ENCODE peak calls at places on chromosomes 4 and X, in ten cellular contexts. One of them, this sample, is unnamed. For H3K4me1, the result is how much of the 10 kb centered on the place peaks cover.

GRCh38 chr4:24965627-24966026 is 52.8 kb upstream of the CCDC149 start:
- DNase-seq in sigmoid colon: no peak
- DNase-seq in suprapubic skin: no peak
- DNase-seq in HCT116: no peak
- DNase-seq in transverse colon: no peak
- DNase-seq in upper lobe of left lung: no peak
- DNase-seq in stomach: no peak
- DNase-seq in H1: peak
- DNase-seq in endothelial cell of umbilical vein: no peak
- DNase-seq in prostate gland: no peak
- DNase-seq in this sample: no peak

GRCh38 chrX:38919853-38920528 is 118.7 kb downstream of the MID1IP1 start:
- DNase-seq in sigmoid colon: no peak
- DNase-seq in suprapubic skin: no peak
- DNase-seq in HCT116: no peak
- DNase-seq in transverse colon: no peak
- DNase-seq in upper lobe of left lung: no peak
- DNase-seq in stomach: no peak
- DNase-seq in H1: no peak
- DNase-seq in endothelial cell of umbilical vein: no peak
- DNase-seq in prostate gland: no peak
- DNase-seq in this sample: no peak

GRCh38 chr4:26321326-26322276 is 787 bp downstream of the RBPJ start:
- DNase-seq in sigmoid colon: peak
- DNase-seq in suprapubic skin: no peak
- DNase-seq in HCT116: no peak
- DNase-seq in transverse colon: peak
- DNase-seq in upper lobe of left lung: peak
- DNase-seq in stomach: no peak
- DNase-seq in H1: peak
- DNase-seq in endothelial cell of umbilical vein: peak
- DNase-seq in prostate gland: peak
- DNase-seq in this sample: peak

GRCh38 chrX:70353524-70353923 is 63.6 kb downstream of the KIF4A start:
- DNase-seq in sigmoid colon: no peak
- DNase-seq in suprapubic skin: no peak
- DNase-seq in HCT116: no peak
- DNase-seq in transverse colon: no peak
- DNase-seq in upper lobe of left lung: no peak
- DNase-seq in stomach: no peak
- DNase-seq in H1: no peak
- DNase-seq in endothelial cell of umbilical vein: no peak
- DNase-seq in prostate gland: no peak
- DNase-seq in this sample: no peak

GRCh38 chr4:5452156-5452555 is 256.2 kb downstream of the EVC2 start:
- DNase-seq in sigmoid colon: no peak
- DNase-seq in suprapubic skin: peak
- DNase-seq in HCT116: no peak
- DNase-seq in transverse colon: no peak
- DNase-seq in upper lobe of left lung: no peak
- DNase-seq in stomach: no peak
- DNase-seq in H1: peak
- DNase-seq in endothelial cell of umbilical vein: no peak
- DNase-seq in prostate gland: no peak
- DNase-seq in this sample: peak

GRCh38 chr4:115986573-115986972 is 873.2 kb upstream of the NDST4 start:
- DNase-seq in sigmoid colon: no peak
- DNase-seq in suprapubic skin: no peak
- DNase-seq in HCT116: no peak
- DNase-seq in transverse colon: no peak
- DNase-seq in upper lobe of left lung: no peak
- DNase-seq in stomach: no peak
- DNase-seq in H1: no peak
- DNase-seq in endothelial cell of umbilical vein: no peak
- DNase-seq in prostate gland: no peak
- DNase-seq in this sample: no peak

GRCh38 chr4:76806336-76806735 is 91.6 kb downstream of the SOWAHB start:
- DNase-seq in sigmoid colon: no peak
- DNase-seq in suprapubic skin: no peak
- DNase-seq in HCT116: no peak
- DNase-seq in transverse colon: no peak
- DNase-seq in upper lobe of left lung: no peak
- DNase-seq in stomach: no peak
- DNase-seq in H1: no peak
- DNase-seq in endothelial cell of umbilical vein: no peak
- DNase-seq in prostate gland: no peak
- DNase-seq in this sample: no peak

GRCh38 chr4:187017156-187017555 is 293.5 kb upstream of the FAT1 start:
- DNase-seq in sigmoid colon: no peak
- DNase-seq in suprapubic skin: no peak
- DNase-seq in HCT116: no peak
- DNase-seq in transverse colon: no peak
- DNase-seq in upper lobe of left lung: no peak
- DNase-seq in stomach: no peak
- DNase-seq in H1: no peak
- DNase-seq in endothelial cell of umbilical vein: no peak
- DNase-seq in prostate gland: no peak
- DNase-seq in this sample: no peak

GRCh38 chr4:85953651-85954018 is 406.2 kb downstream of the MAPK10 start:
- DNase-seq in sigmoid colon: no peak
- DNase-seq in suprapubic skin: no peak
- DNase-seq in HCT116: peak
- DNase-seq in transverse colon: no peak
- DNase-seq in upper lobe of left lung: no peak
- DNase-seq in stomach: no peak
- DNase-seq in H1: no peak
- DNase-seq in endothelial cell of umbilical vein: peak
- DNase-seq in prostate gland: no peak
- DNase-seq in this sample: no peak

GRCh38 chr4:152106781-152107321 is 346.0 kb upstream of the GATB start:
- DNase-seq in sigmoid colon: no peak
- DNase-seq in suprapubic skin: no peak
- DNase-seq in HCT116: no peak
- DNase-seq in transverse colon: no peak
- DNase-seq in upper lobe of left lung: no peak
- DNase-seq in stomach: no peak
- DNase-seq in H1: no peak
- DNase-seq in endothelial cell of umbilical vein: no peak
- DNase-seq in prostate gland: no peak
- DNase-seq in this sample: no peak

GRCh38 chr4:184536881-184537248 is 62.5 kb upstream of the IRF2 start:
- DNase-seq in sigmoid colon: no peak
- DNase-seq in suprapubic skin: no peak
- DNase-seq in HCT116: no peak
- DNase-seq in transverse colon: no peak
- DNase-seq in upper lobe of left lung: no peak
- DNase-seq in stomach: no peak
- DNase-seq in H1: no peak
- DNase-seq in endothelial cell of umbilical vein: no peak
- DNase-seq in prostate gland: peak
- DNase-seq in this sample: no peak

GRCh38 chrX:11944486-11944885 is 186.4 kb downstream of the MSL3 start:
- DNase-seq in sigmoid colon: no peak
- DNase-seq in suprapubic skin: no peak
- DNase-seq in HCT116: no peak
- DNase-seq in transverse colon: no peak
- DNase-seq in upper lobe of left lung: no peak
- DNase-seq in stomach: no peak
- DNase-seq in H1: peak
- DNase-seq in endothelial cell of umbilical vein: peak
- DNase-seq in prostate gland: no peak
- DNase-seq in this sample: no peak

GRCh38 chr4:7418131-7418943 is 16.4 kb downstream of the PSAPL1 start:
- DNase-seq in sigmoid colon: peak
- DNase-seq in suprapubic skin: peak
- DNase-seq in HCT116: no peak
- DNase-seq in transverse colon: peak
- DNase-seq in upper lobe of left lung: no peak
- DNase-seq in stomach: peak
- DNase-seq in H1: peak
- DNase-seq in endothelial cell of umbilical vein: no peak
- DNase-seq in prostate gland: no peak
- DNase-seq in this sample: peak

GRCh38 chr4:30172416-30172815 is 547.8 kb upstream of the PCDH7 start:
- DNase-seq in sigmoid colon: no peak
- DNase-seq in suprapubic skin: no peak
- DNase-seq in HCT116: no peak
- DNase-seq in transverse colon: no peak
- DNase-seq in upper lobe of left lung: no peak
- DNase-seq in stomach: no peak
- DNase-seq in H1: no peak
- DNase-seq in endothelial cell of umbilical vein: no peak
- DNase-seq in prostate gland: no peak
- DNase-seq in this sample: no peak

GRCh38 chr4:184101711-184102110 is 116.0 kb downstream of the ENPP6 start:
- DNase-seq in sigmoid colon: no peak
- DNase-seq in suprapubic skin: no peak
- DNase-seq in HCT116: no peak
- DNase-seq in transverse colon: no peak
- DNase-seq in upper lobe of left lung: no peak
- DNase-seq in stomach: no peak
- DNase-seq in H1: no peak
- DNase-seq in endothelial cell of umbilical vein: no peak
- DNase-seq in prostate gland: no peak
- DNase-seq in this sample: no peak

GRCh38 chrX:34275710-34276109 is 143.6 kb upstream of the FAM47A start:
- DNase-seq in sigmoid colon: no peak
- DNase-seq in suprapubic skin: no peak
- DNase-seq in HCT116: no peak
- DNase-seq in transverse colon: no peak
- DNase-seq in upper lobe of left lung: no peak
- DNase-seq in stomach: no peak
- DNase-seq in H1: no peak
- DNase-seq in endothelial cell of umbilical vein: peak
- DNase-seq in prostate gland: no peak
- DNase-seq in this sample: no peak

GRCh38 chr4:77072195-77072753 is 3.5 kb downstream of the CCNI start:
- DNase-seq in sigmoid colon: no peak
- DNase-seq in suprapubic skin: no peak
- DNase-seq in HCT116: no peak
- DNase-seq in transverse colon: no peak
- DNase-seq in upper lobe of left lung: no peak
- DNase-seq in stomach: peak
- DNase-seq in H1: no peak
- DNase-seq in endothelial cell of umbilical vein: no peak
- DNase-seq in prostate gland: no peak
- DNase-seq in this sample: no peak

GRCh38 chrX:29659911-29660310 is 555.5 kb upstream of the MAGEB2 start:
- DNase-seq in sigmoid colon: no peak
- DNase-seq in suprapubic skin: no peak
- DNase-seq in HCT116: no peak
- DNase-seq in transverse colon: no peak
- DNase-seq in upper lobe of left lung: no peak
- DNase-seq in stomach: no peak
- DNase-seq in H1: no peak
- DNase-seq in endothelial cell of umbilical vein: no peak
- DNase-seq in prostate gland: no peak
- DNase-seq in this sample: no peak

GRCh38 chrX:29665532-29665931 is 549.8 kb upstream of the MAGEB2 start:
- DNase-seq in sigmoid colon: no peak
- DNase-seq in suprapubic skin: no peak
- DNase-seq in HCT116: no peak
- DNase-seq in transverse colon: no peak
- DNase-seq in upper lobe of left lung: no peak
- DNase-seq in stomach: no peak
- DNase-seq in H1: no peak
- DNase-seq in endothelial cell of umbilical vein: no peak
- DNase-seq in prostate gland: no peak
- DNase-seq in this sample: no peak

GRCh38 chrX:29662759-29663503 is 552.4 kb upstream of the MAGEB2 start:
- DNase-seq in sigmoid colon: no peak
- DNase-seq in suprapubic skin: no peak
- DNase-seq in HCT116: no peak
- DNase-seq in transverse colon: no peak
- DNase-seq in upper lobe of left lung: no peak
- DNase-seq in stomach: no peak
- DNase-seq in H1: no peak
- DNase-seq in endothelial cell of umbilical vein: peak
- DNase-seq in prostate gland: no peak
- DNase-seq in this sample: no peak

GRCh38 chrX:29662101-29662500 is 553.3 kb upstream of the MAGEB2 start:
- DNase-seq in sigmoid colon: no peak
- DNase-seq in suprapubic skin: no peak
- DNase-seq in HCT116: no peak
- DNase-seq in transverse colon: no peak
- DNase-seq in upper lobe of left lung: no peak
- DNase-seq in stomach: no peak
- DNase-seq in H1: no peak
- DNase-seq in endothelial cell of umbilical vein: peak
- DNase-seq in prostate gland: no peak
- DNase-seq in this sample: no peak

GRCh38 chrX:29661290-29661689 is 554.1 kb upstream of the MAGEB2 start:
- DNase-seq in sigmoid colon: no peak
- DNase-seq in suprapubic skin: no peak
- DNase-seq in HCT116: no peak
- DNase-seq in transverse colon: no peak
- DNase-seq in upper lobe of left lung: no peak
- DNase-seq in stomach: no peak
- DNase-seq in H1: no peak
- DNase-seq in endothelial cell of umbilical vein: peak
- DNase-seq in prostate gland: no peak
- DNase-seq in this sample: no peak
- H3K27ac ChIP-seq in sigmoid colon: peak
- H3K27ac ChIP-seq in suprapubic skin: no peak
- H3K27ac ChIP-seq in HCT116: no peak
- H3K27ac ChIP-seq in transverse colon: no peak
- H3K27ac ChIP-seq in upper lobe of left lung: no peak
- H3K27ac ChIP-seq in stomach: no peak
- H3K27ac ChIP-seq in H1: no peak
- H3K27ac ChIP-seq in endothelial cell of umbilical vein: peak
- H3K27ac ChIP-seq in prostate gland: no peak
- H3K27ac ChIP-seq in this sample: no peak

GRCh38 chr4:37998225-37998624 is 38.0 kb downstream of the PTTG2 start:
- DNase-seq in sigmoid colon: no peak
- DNase-seq in suprapubic skin: no peak
- DNase-seq in HCT116: no peak
- DNase-seq in transverse colon: no peak
- DNase-seq in upper lobe of left lung: peak
- DNase-seq in stomach: no peak
- DNase-seq in H1: no peak
- DNase-seq in endothelial cell of umbilical vein: no peak
- DNase-seq in prostate gland: no peak
- DNase-seq in this sample: no peak
- H3K4me1 ChIP-seq in sigmoid colon: under half
- H3K4me1 ChIP-seq in suprapubic skin: under half
- H3K4me1 ChIP-seq in HCT116: under half
- H3K4me1 ChIP-seq in transverse colon: under half
- H3K4me1 ChIP-seq in upper lobe of left lung: under half
- H3K4me1 ChIP-seq in stomach: under half
- H3K4me1 ChIP-seq in H1: under half
- H3K4me1 ChIP-seq in endothelial cell of umbilical vein: under half
- H3K4me1 ChIP-seq in prostate gland: under half
- H3K4me1 ChIP-seq in this sample: under half

GRCh38 chrX:10119399-10119990 is 37.3 kb upstream of the CLCN4 start:
- DNase-seq in sigmoid colon: peak
- DNase-seq in suprapubic skin: no peak
- DNase-seq in HCT116: peak
- DNase-seq in transverse colon: peak
- DNase-seq in upper lobe of left lung: no peak
- DNase-seq in stomach: peak
- DNase-seq in H1: peak
- DNase-seq in endothelial cell of umbilical vein: peak
- DNase-seq in prostate gland: peak
- DNase-seq in this sample: peak
- TF ChIP-seq POLR2AphosphoS5 in sigmoid colon: peak
- TF ChIP-seq POLR2AphosphoS5 in suprapubic skin: peak
- TF ChIP-seq POLR2AphosphoS5 in HCT116: peak
- TF ChIP-seq POLR2AphosphoS5 in transverse colon: peak
- TF ChIP-seq POLR2AphosphoS5 in upper lobe of left lung: peak
- TF ChIP-seq POLR2AphosphoS5 in stomach: peak
- TF ChIP-seq POLR2AphosphoS5 in H1: peak
- TF ChIP-seq POLR2AphosphoS5 in endothelial cell of umbilical vein: peak
- TF ChIP-seq POLR2AphosphoS5 in prostate gland: peak
- TF ChIP-seq POLR2AphosphoS5 in this sample: no peak

GRCh38 chr4:41217020-41217333 is 2.6 kb upstream of the APBB2 start:
- DNase-seq in sigmoid colon: no peak
- DNase-seq in suprapubic skin: no peak
- DNase-seq in HCT116: no peak
- DNase-seq in transverse colon: no peak
- DNase-seq in upper lobe of left lung: no peak
- DNase-seq in stomach: no peak
- DNase-seq in H1: no peak
- DNase-seq in endothelial cell of umbilical vein: no peak
- DNase-seq in prostate gland: no peak
- DNase-seq in this sample: no peak
- H3K27ac ChIP-seq in sigmoid colon: peak
- H3K27ac ChIP-seq in suprapubic skin: peak
- H3K27ac ChIP-seq in HCT116: peak
- H3K27ac ChIP-seq in transverse colon: peak
- H3K27ac ChIP-seq in upper lobe of left lung: peak
- H3K27ac ChIP-seq in stomach: no peak
- H3K27ac ChIP-seq in H1: peak
- H3K27ac ChIP-seq in endothelial cell of umbilical vein: peak
- H3K27ac ChIP-seq in prostate gland: peak
- H3K27ac ChIP-seq in this sample: peak